ENCODE peak calls at places on chromosomes 2 and 18, in nine cellular contexts. G is ovary, M is psoas muscle, B is KBM-7, Q is AG09309, E is fibroblast of villous mesenchyme, D is fibroblast of mammary gland, A is nucleus accumbens, V is T-helper 17 cell. U is an unnamed sample.

GRCh38 chr2:170498559-170498958 is 216.6 kb upstream of the SP5 start:
- DNase-seq in M (no peak), G (no peak), D (no peak), Q (no peak), V (no peak), E (no peak), A (no peak), B (no peak), U (no peak)

GRCh38 chr18:48892146-48892855 is 58.5 kb downstream of the SMAD7 start:
- DNase-seq in M (no peak), E (no peak), B (no peak), Q (no peak), G (peak), D (no peak), A (no peak), V (no peak), U (no peak)

GRCh38 chr2:152448621-152449020 is 113.6 kb downstream of the FMNL2 start:
- DNase-seq in V (no peak), E (no peak), D (no peak), G (no peak), M (no peak), A (no peak), B (no peak), Q (no peak), U (no peak)

GRCh38 chr2:167504061-167504460 is 615.8 kb downstream of the XIRP2 start:
- DNase-seq in A (no peak), M (no peak), B (no peak), G (no peak), D (no peak), E (no peak), V (no peak), Q (no peak), U (no peak)

GRCh38 chr2:239827511-239827865 is 197.7 kb downstream of the NDUFA10 start:
- DNase-seq in D (no peak), G (no peak), E (no peak), A (no peak), M (no peak), Q (no peak), B (no peak), V (no peak), U (no peak)

GRCh38 chr2:12274591-12274990 is 442.1 kb upstream of the TRIB2 start:
- DNase-seq in D (no peak), V (no peak), A (no peak), G (no peak), B (no peak), M (no peak), E (no peak), Q (no peak), U (no peak)

GRCh38 chr2:150856596-150857281 is 369.3 kb upstream of the RND3 start:
- DNase-seq in Q (no peak), A (no peak), D (no peak), V (no peak), B (no peak), E (no peak), M (no peak), G (no peak), U (no peak)

GRCh38 chr18:47930086-47930843 is at the start of gene SMAD2:
- DNase-seq in B (peak), M (peak), E (peak), G (peak), Q (no peak), V (peak), D (peak), A (peak), U (peak)

GRCh38 chr2:20916604-20917286 is 93.8 kb upstream of the LDAH start:
- DNase-seq in Q (no peak), B (no peak), G (no peak), A (no peak), M (no peak), V (no peak), D (peak), E (peak), U (no peak)

GRCh38 chr2:217839073-217839749 is 163.6 kb downstream of the TNS1 start:
- DNase-seq in D (no peak), E (no peak), A (no peak), Q (no peak), G (no peak), B (no peak), V (no peak), M (no peak), U (no peak)

GRCh38 chr2:48452108-48452507 is 77.8 kb upstream of the STON1 start:
- DNase-seq in D (no peak), B (no peak), Q (no peak), G (no peak), M (no peak), V (no peak), A (no peak), E (no peak), U (no peak)

GRCh38 chr2:100416939-100417744 is at the start of gene CHST10:
- DNase-seq in Q (no peak), G (peak), A (no peak), E (peak), B (peak), M (peak), D (peak), V (no peak), U (peak)

GRCh38 chr2:27954261-27954673 is 63.7 kb downstream of the BABAM2 start:
- DNase-seq in D (peak), A (no peak), V (no peak), M (no peak), Q (no peak), B (no peak), E (no peak), G (no peak), U (no peak)

GRCh38 chr2:175837046-175837445 is 165.0 kb downstream of the LNPK start:
- DNase-seq in V (no peak), D (peak), A (no peak), M (peak), G (peak), E (peak), B (no peak), Q (peak), U (no peak)

GRCh38 chr2:85666435-85666924 is 1.5 kb downstream of the SFTPB start:
- DNase-seq in E (no peak), D (no peak), V (no peak), A (peak), B (peak), G (no peak), Q (no peak), M (no peak), U (peak)